ENCODE peak calls at places on chromosome 15, in four cellular contexts. V, D, Z and K are unnamed samples.

GRCh38 chr15:59371458-59372351 is 966 bp downstream of the MYO1E start:
- DNase-seq in Z (peak), V (peak), D (peak), K (no peak)

GRCh38 chr15:101050647-101051290 is 131.6 kb downstream of the LRRK1 start:
- DNase-seq in D (no peak), Z (no peak), V (peak), K (peak)

GRCh38 chr15:33200903-33201302 is 6.4 kb upstream of the FMN1 start:
- DNase-seq in V (no peak), D (no peak), Z (no peak), K (no peak)

GRCh38 chr15:84590406-84590805 is 10.4 kb upstream of the ZSCAN2 start:
- DNase-seq in V (no peak), D (no peak), Z (no peak), K (no peak)

GRCh38 chr15:58472821-58473581 is 41.2 kb downstream of the LIPC start:
- DNase-seq in D (no peak), V (no peak), Z (peak), K (no peak)

GRCh38 chr15:54556231-54556630 is 578.0 kb downstream of the UNC13C start:
- DNase-seq in Z (no peak), V (no peak), D (no peak), K (no peak)

GRCh38 chr15:70427120-70427519 is 329.4 kb upstream of the TLE3 start:
- DNase-seq in D (no peak), V (no peak), Z (no peak), K (no peak)

GRCh38 chr15:80777137-80777536 is 2.0 kb upstream of the CEMIP start:
- DNase-seq in Z (peak), D (no peak), V (peak), K (no peak)

GRCh38 chr15:45378149-45378912 is at the start of gene GATM:
- DNase-seq in V (peak), D (peak), Z (peak), K (peak)

GRCh38 chr15:97482521-97482920 is 478.0 kb upstream of the ARRDC4 start:
- DNase-seq in V (no peak), D (peak), Z (no peak), K (no peak)

GRCh38 chr15:33675246-33675645 is 293.1 kb upstream of the CHRM5 start:
- DNase-seq in Z (peak), D (no peak), V (no peak), K (no peak)

GRCh38 chr15:25683911-25684310 is 179.2 kb downstream of the ATP10A start:
- DNase-seq in V (no peak), Z (no peak), D (peak), K (no peak)

GRCh38 chr15:64990168-64990470 is 405 bp upstream of the SPG21 start:
- DNase-seq in V (no peak), Z (no peak), D (no peak), K (no peak)

GRCh38 chr15:51229907-51230328 is 108.5 kb downstream of the CYP19A1 start:
- DNase-seq in V (no peak), D (no peak), Z (peak), K (peak)

GRCh38 chr15:48145923-48146322 is 25.1 kb downstream of the SLC24A5 start:
- DNase-seq in D (no peak), V (no peak), Z (no peak), K (no peak)

GRCh38 chr15:72338617-72339321 is 18.8 kb upstream of the CELF6 start:
- DNase-seq in Z (no peak), D (no peak), V (no peak), K (no peak)

GRCh38 chr15:70430029-70430428 is 332.3 kb upstream of the TLE3 start:
- DNase-seq in V (no peak), D (no peak), Z (peak), K (no peak)

GRCh38 chr15:22786868-22787698 is 639 bp downstream of the NIPA1 start:
- DNase-seq in Z (peak), D (peak), V (peak), K (peak)

GRCh38 chr15:48300038-48300437 is 31.2 kb upstream of the DUT start:
- DNase-seq in V (no peak), D (peak), Z (no peak), K (no peak)

GRCh38 chr15:41850482-41851166 is 12.0 kb downstream of the PLA2G4B start:
- DNase-seq in Z (no peak), V (no peak), D (no peak), K (no peak)

GRCh38 chr15:64527263-64527984 is 67.0 kb downstream of the ZNF609 start:
- DNase-seq in D (no peak), Z (peak), V (no peak), K (no peak)

GRCh38 chr15:88655780-88656488 is 17.1 kb downstream of the ISG20 start:
- DNase-seq in D (no peak), V (no peak), Z (no peak), K (no peak)

GRCh38 chr15:67882487-67883227 is 42.8 kb upstream of the RNU6-1 start:
- DNase-seq in V (no peak), Z (no peak), D (no peak), K (no peak)

GRCh38 chr15:65362491-65362890 is 15.3 kb downstream of the IGDCC3 start:
- DNase-seq in V (no peak), D (no peak), Z (no peak), K (no peak)

GRCh38 chr15:62545392-62546227 is 380.5 kb upstream of the C2CD4B start:
- DNase-seq in Z (no peak), D (no peak), V (no peak), K (no peak)

GRCh38 chr15:47987908-47988532 is 132.8 kb upstream of the SLC24A5 start:
- DNase-seq in Z (peak), D (no peak), V (peak), K (peak)

GRCh38 chr15:70562906-70563305 is 200.5 kb downstream of the UACA start:
- DNase-seq in V (no peak), Z (no peak), D (no peak), K (no peak)

GRCh38 chr15:65303687-65304392 is 637 bp upstream of the RNU5B-1 start:
- DNase-seq in V (peak), Z (peak), D (peak), K (no peak)

GRCh38 chr15:25185156-25185710 is 230.4 kb downstream of the SNRPN start:
- DNase-seq in D (no peak), V (no peak), Z (no peak), K (no peak)

GRCh38 chr15:68354923-68355322 is 77.0 kb downstream of the ITGA11 start:
- DNase-seq in Z (peak), D (no peak), V (no peak), K (no peak)

GRCh38 chr15:78446551-78446950 is 8.5 kb downstream of the IREB2 start:
- DNase-seq in D (no peak), V (no peak), Z (no peak), K (no peak)

GRCh38 chr15:31280831-31281216 is 45.8 kb upstream of the KLF13 start:
- DNase-seq in D (peak), V (no peak), Z (no peak), K (peak)

GRCh38 chr15:70308011-70308761 is 210.5 kb upstream of the TLE3 start:
- DNase-seq in Z (no peak), V (no peak), D (no peak), K (no peak)

GRCh38 chr15:63834500-63835210 is 907 bp upstream of the HERC1 start:
- DNase-seq in Z (no peak), D (no peak), V (no peak), K (no peak)

GRCh38 chr15:101097111-101097510 is 154.7 kb downstream of the CHSY1 start:
- DNase-seq in V (no peak), Z (no peak), D (no peak), K (no peak)

GRCh38 chr15:38698215-38698614 is 133.6 kb upstream of the RASGRP1 start:
- DNase-seq in D (no peak), V (no peak), Z (no peak), K (no peak)

GRCh38 chr15:50814634-50815033 is 49.1 kb upstream of the SPPL2A start:
- DNase-seq in Z (no peak), D (no peak), V (no peak), K (no peak)

GRCh38 chr15:43775411-43775965 is 1.3 kb downstream of the ELL3 start:
- DNase-seq in D (peak), Z (peak), V (peak), K (peak)

GRCh38 chr15:92693922-92694331 is 38.4 kb upstream of the FAM174B start:
- DNase-seq in D (peak), V (peak), Z (no peak), K (peak)
- TF ChIP-seq CTCF in D (no peak), V (no peak), Z (no peak), K (peak)

GRCh38 chr15:39888243-39888642 is 31.8 kb downstream of the GPR176 start:
- DNase-seq in D (no peak), V (peak), Z (no peak), K (no peak)

GRCh38 chr15:39888809-39889208 is 31.3 kb downstream of the GPR176 start:
- DNase-seq in D (no peak), V (no peak), Z (no peak), K (no peak)

GRCh38 chr15:39886418-39886817 is 33.6 kb downstream of the GPR176 start:
- DNase-seq in V (no peak), Z (no peak), D (no peak), K (no peak)

GRCh38 chr15:39887211-39887610 is 32.9 kb downstream of the GPR176 start:
- DNase-seq in V (no peak), Z (no peak), D (peak), K (no peak)

GRCh38 chr15:39887832-39888231 is 32.2 kb downstream of the GPR176 start:
- DNase-seq in D (no peak), Z (peak), V (peak), K (no peak)
- TF ChIP-seq CTCF in D (no peak), Z (peak), V (no peak), K (no peak)

DNA sequence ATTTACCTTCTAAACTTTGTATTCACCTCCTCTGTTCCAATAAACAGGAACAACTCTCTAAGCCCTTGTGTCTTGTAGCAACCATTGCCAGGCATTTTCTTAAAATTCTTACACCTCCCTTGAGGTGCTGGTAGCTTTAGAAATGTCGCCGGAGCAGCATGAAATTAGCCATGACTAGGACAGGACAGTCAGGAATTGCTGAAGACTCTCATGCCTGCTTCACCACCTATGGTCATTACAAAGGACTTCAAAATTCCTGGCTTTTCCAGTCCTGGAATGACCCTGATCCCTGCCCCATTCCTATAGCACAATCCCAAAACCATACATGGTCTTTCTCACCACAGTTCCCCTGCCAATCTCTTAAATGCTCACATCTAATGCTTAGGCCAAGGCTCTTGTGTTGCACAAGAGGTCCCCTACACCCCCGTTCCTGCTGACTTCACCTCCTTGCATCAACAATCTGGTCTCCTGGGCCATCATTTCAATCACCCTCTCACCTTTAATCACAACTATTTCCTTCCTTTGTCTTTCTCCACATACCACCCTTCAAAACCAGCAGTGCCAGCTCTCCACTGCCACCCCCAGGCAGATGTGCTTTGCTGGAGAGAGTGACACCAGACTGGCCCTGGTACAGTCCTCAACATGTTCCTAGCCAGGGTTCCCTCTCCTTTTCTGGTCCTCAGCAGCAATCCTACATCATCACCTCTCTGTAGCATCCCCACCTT is 113.2 kb upstream of the TJP1 start:
- DNase-seq in Z (no peak), V (peak), D (peak), K (no peak)
- TF ChIP-seq CTCF in Z (no peak), V (no peak), D (no peak), K (no peak)

DNA sequence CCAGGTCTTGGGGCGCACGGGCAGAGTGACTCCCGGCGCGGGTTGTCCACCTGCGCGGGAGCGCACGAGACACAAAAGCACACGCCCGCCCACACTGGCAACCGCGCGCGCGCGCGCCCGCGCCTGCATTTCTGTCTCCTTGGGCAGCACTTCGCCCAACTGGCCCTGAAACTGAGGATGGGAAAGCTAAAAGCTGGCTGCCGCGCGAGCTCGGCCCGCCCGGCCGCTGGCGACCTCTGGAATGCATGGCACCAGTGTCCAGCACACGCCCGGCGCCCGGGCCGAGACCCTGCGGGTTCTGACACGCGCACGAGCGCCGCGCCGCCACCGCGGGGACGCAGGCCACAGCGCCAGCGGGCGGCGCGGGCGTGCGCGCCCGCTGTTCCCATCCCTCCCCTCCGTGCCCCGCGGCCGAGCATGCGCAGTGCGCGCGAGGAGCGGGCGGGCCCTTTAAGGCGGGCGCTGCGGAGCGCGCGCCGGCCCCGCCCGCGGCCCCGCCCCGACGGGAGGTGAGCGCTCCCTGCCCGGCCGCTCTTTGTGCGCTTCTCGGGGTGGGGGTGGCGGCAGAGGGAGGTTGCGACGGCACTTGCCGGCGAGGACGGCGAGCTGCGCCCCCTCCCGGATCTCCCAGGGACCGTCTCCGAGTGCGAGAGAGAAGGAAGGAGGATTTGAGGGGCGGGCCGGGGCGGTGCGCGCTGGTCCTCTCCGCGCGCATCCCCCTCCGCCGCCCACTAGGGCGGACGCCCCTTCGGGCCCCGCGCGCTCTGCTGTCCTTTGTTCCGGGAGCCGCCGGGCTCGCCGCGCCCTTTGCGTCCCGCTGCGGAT is 1.1 kb upstream of the MEX3B start:
- DNase-seq in V (peak), D (peak), Z (peak), K (peak)
- TF ChIP-seq CTCF in V (peak), D (peak), Z (peak), K (peak)